ENCODE peak calls at places on chromosomes 3 and 15, in six cellular contexts. O is breast epithelium, H is pancreas, X is right atrium auricular region, Z is tibial nerve, G is hepatocyte. T is an unnamed sample.
A peak's percentile ranks its signal among the peaks of the same experiment; 100 is the strongest.

GRCh38 chr3:153897025-153897723 is 224.0 kb upstream of the ARHGEF26 start:
- DNase-seq in O (no peak), H (no peak), X (no peak), Z (no peak), G (no peak), T (no peak)

GRCh38 chr15:60745469-60745971 is 266.6 kb upstream of the ICE2 start:
- DNase-seq in O (no peak), H (no peak), X (peak; percentile 87), Z (peak; percentile 54), G (no peak), T (no peak)

GRCh38 chr3:64187065-64187959 is 38.0 kb downstream of the PRICKLE2 start:
- DNase-seq in O (peak; percentile 81), H (peak; percentile 81), X (peak; percentile 80), Z (no peak), G (peak; percentile 87), T (peak; percentile 25)

GRCh38 chr3:11144996-11145395 is 9.3 kb upstream of the HRH1 start:
- DNase-seq in O (no peak), H (no peak), X (no peak), Z (no peak), G (no peak), T (no peak)

GRCh38 chr15:90405208-90405607 is 17.2 kb downstream of the IQGAP1 start:
- DNase-seq in O (no peak), H (no peak), X (no peak), Z (no peak), G (no peak), T (no peak)

GRCh38 chr3:31508452-31509146 is 24.1 kb upstream of the STT3B start:
- DNase-seq in O (no peak), H (no peak), X (no peak), Z (no peak), G (no peak), T (no peak)

GRCh38 chr3:168094877-168095610 is 680 bp downstream of the GOLIM4 start:
- DNase-seq in O (peak; percentile 23), H (no peak), X (peak; percentile 63), Z (peak; percentile 54), G (peak; percentile 68), T (peak; percentile 53)

GRCh38 chr3:197292083-197293042 is 6.0 kb downstream of the DLG1 start:
- DNase-seq in O (no peak), H (no peak), X (no peak), Z (no peak), G (no peak), T (no peak)

GRCh38 chr3:50542177-50543034 is 25.1 kb downstream of the C3orf18 start:
- DNase-seq in O (peak; percentile 60), H (peak; percentile 36), X (peak; percentile 82), Z (peak; percentile 84), G (peak; percentile 84), T (no peak)

GRCh38 chr3:33889394-33890039 is 91.1 kb downstream of the PDCD6IP start:
- DNase-seq in O (no peak), H (no peak), X (no peak), Z (no peak), G (no peak), T (no peak)

GRCh38 chr3:11477286-11477935 is 166.3 kb downstream of the VGLL4 start:
- DNase-seq in O (no peak), H (no peak), X (no peak), Z (no peak), G (peak; percentile 65), T (no peak)

GRCh38 chr15:58966698-58967097 is 20.8 kb upstream of the RNF111 start:
- DNase-seq in O (no peak), H (no peak), X (no peak), Z (no peak), G (no peak), T (no peak)

GRCh38 chr3:69784854-69785523 is 45.7 kb downstream of the MITF start:
- DNase-seq in O (no peak), H (no peak), X (peak; percentile 86), Z (no peak), G (peak; percentile 67), T (no peak)

GRCh38 chr3:176795897-176796296 is 401.4 kb downstream of the TBL1XR1 start:
- DNase-seq in O (no peak), H (no peak), X (no peak), Z (no peak), G (peak; percentile 4), T (no peak)

GRCh38 chr3:170709046-170709445 is 123.2 kb upstream of the SLC7A14 start:
- DNase-seq in O (no peak), H (no peak), X (no peak), Z (no peak), G (peak; percentile 14), T (no peak)

GRCh38 chr15:68812069-68812468 is 8.6 kb downstream of the ANP32A start:
- DNase-seq in O (peak; percentile 15), H (no peak), X (peak; percentile 43), Z (no peak), G (no peak), T (no peak)

GRCh38 chr3:170080605-170081004 is 42.8 kb downstream of the GPR160 start:
- DNase-seq in O (no peak), H (no peak), X (no peak), Z (no peak), G (no peak), T (no peak)

GRCh38 chr3:18745472-18745871 is 320.3 kb upstream of the SATB1 start:
- DNase-seq in O (no peak), H (peak; percentile 21), X (no peak), Z (peak; percentile 11), G (no peak), T (no peak)

GRCh38 chr15:73700041-73700842 is 16.1 kb downstream of the CD276 start:
- DNase-seq in O (peak; percentile 66), H (peak; percentile 67), X (peak; percentile 84), Z (peak; percentile 84), G (peak; percentile 91), T (peak; percentile 37)

GRCh38 chr3:193507566-193507965 is 47.1 kb downstream of the ATP13A4 start:
- DNase-seq in O (no peak), H (no peak), X (no peak), Z (no peak), G (no peak), T (no peak)

GRCh38 chr3:178504128-178504527 is 32.1 kb upstream of the KCNMB2 start:
- DNase-seq in O (no peak), H (no peak), X (no peak), Z (no peak), G (no peak), T (no peak)

GRCh38 chr15:87638554-87639083 is 617.9 kb downstream of the NTRK3 start:
- DNase-seq in O (no peak), H (no peak), X (no peak), Z (no peak), G (no peak), T (no peak)

GRCh38 chr15:52107238-52107637 is 5.3 kb downstream of the BCL2L10 start:
- DNase-seq in O (no peak), H (no peak), X (no peak), Z (no peak), G (no peak), T (no peak)

GRCh38 chr15:46229263-46229662 is 594.4 kb downstream of the SQOR start:
- DNase-seq in O (no peak), H (no peak), X (no peak), Z (no peak), G (no peak), T (no peak)

GRCh38 chr15:81264072-81264857 is 59.7 kb downstream of the STARD5 start:
- DNase-seq in O (no peak), H (no peak), X (no peak), Z (no peak), G (no peak), T (no peak)

GRCh38 chr3:99877180-99877579 is 59.5 kb downstream of the CMSS1 start:
- DNase-seq in O (no peak), H (no peak), X (no peak), Z (no peak), G (no peak), T (no peak)
- H3K27ac ChIP-seq in O (peak overlapping the region; percentile 92), H (no peak overlapping the region), X (peak overlapping the region; percentile 93), Z (no peak overlapping the region), G (peak overlapping the region; percentile 96), T (no peak overlapping the region)

GRCh38 chr3:23916886-23917815 is at the start of the genes NKIRAS1 and RPL15:
- DNase-seq in O (peak; percentile 96), H (peak; percentile 98), X (peak; percentile 97), Z (peak; percentile 94), G (peak; percentile 98), T (peak; percentile 91)

GRCh38 chr3:23913182-23913581 is 3.6 kb downstream of the NKIRAS1 start:
- DNase-seq in O (no peak), H (no peak), X (no peak), Z (no peak), G (no peak), T (no peak)

GRCh38 chr3:23913873-23914743 is 2.7 kb downstream of the NKIRAS1 start:
- DNase-seq in O (no peak), H (no peak), X (no peak), Z (no peak), G (no peak), T (no peak)

GRCh38 chr3:23916152-23916885 is 471 bp downstream of the NKIRAS1 start:
- DNase-seq in O (peak; percentile 27), H (no peak), X (no peak), Z (peak; percentile 8), G (no peak), T (no peak)

DNA sequence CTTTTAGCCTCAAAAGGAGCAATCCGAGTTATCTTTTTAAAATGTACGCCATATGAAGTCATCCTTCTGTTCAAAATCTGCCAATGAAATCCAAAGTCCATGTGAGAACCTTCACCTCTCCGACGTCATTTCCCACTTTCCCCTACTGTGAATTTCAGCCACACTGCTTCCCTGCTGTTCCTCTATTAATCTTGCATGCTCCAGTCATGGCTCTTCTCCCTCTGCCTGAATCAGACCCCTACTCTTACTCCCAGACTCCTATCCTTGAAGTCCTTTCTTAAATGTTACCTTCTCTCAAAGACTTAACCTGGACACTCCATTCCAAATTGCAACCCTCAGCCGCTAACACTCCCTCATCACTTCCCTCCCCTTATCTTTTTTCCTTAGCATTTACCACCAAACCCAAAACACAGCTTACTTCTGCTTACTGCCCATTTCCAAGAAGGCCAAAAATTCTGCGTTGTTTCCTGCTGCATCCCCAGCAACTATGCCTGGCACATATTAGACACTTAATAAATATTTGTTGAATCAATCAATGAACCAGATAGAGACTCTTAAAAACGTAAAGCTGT is 1.2 kb downstream of the NKIRAS1 start:
- DNase-seq in O (no peak), H (no peak), X (no peak), Z (no peak), G (peak; percentile 47), T (no peak)
- H3K27ac ChIP-seq in O (peak overlapping the region; percentile 92), H (no peak overlapping the region), X (peak overlapping the region; percentile 96), Z (no peak overlapping the region), G (peak overlapping the region; percentile 89), T (no peak overlapping the region)

DNA sequence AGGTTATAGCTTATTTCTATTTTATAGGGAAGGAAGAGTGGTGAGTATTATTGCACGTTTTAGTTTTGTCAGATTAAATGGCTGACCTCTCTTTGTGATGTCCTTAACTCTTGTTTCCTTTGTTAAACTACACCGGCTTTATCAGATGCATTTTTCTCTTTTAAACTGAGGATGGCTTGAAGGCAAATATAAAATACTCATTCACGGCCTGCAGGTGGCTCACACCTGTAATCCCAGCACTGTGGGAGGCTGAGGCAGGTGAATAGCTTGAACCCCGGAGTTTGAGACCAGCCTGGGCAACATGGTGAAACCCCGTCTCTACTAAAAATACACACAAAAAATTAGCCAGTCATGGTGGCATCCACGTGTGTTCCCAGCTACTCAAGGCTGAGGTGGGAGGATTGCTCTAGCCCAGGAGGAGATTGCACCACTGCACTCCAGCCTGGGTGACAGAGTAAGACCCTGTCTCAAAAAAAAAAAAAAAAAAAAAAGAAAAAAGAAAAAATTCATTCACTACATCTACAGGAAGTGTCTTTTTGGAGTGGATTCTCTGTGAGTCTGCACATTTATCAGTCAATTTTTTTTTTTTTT is 34.8 kb upstream of the SACM1L start:
- DNase-seq in O (no peak), H (no peak), X (no peak), Z (no peak), G (no peak), T (no peak)
- H3K27ac ChIP-seq in O (no peak overlapping the region), H (no peak overlapping the region), X (no peak overlapping the region), Z (no peak overlapping the region), G (no peak overlapping the region), T (no peak overlapping the region)

GRCh38 chr3:141094851-141095545 is 43.9 kb downstream of the SPSB4 start:
- DNase-seq in O (peak; percentile 27), H (peak; percentile 48), X (peak; percentile 87), Z (peak; percentile 69), G (no peak), T (no peak)
- H3K27ac ChIP-seq in O (no peak overlapping the region), H (no peak overlapping the region), X (peak overlapping the region; percentile 57), Z (no peak overlapping the region), G (no peak overlapping the region), T (no peak overlapping the region)

T was measured in substantia nigra.